ENCODE peak calls at places on chromosomes 5 and 9, in ten cellular contexts. One of them, this sample, is unnamed.

GRCh38 chr5:91162534-91163381 is 220.4 kb downstream of the ARRDC3 start:
- DNase-seq in stimulated activated CD8-positive, alpha-beta memory T cell treated with anti-CD3 and anti-CD28 coated beads, Interleukin-15, amount 100 ng/mL, for 24 hours: peak; percentile 11
- DNase-seq in A549: peak; percentile 62
- DNase-seq in Calu3: peak; percentile 94
- DNase-seq in ascending aorta: peak; percentile 41
- DNase-seq in cardiac septum: peak; percentile 91
- DNase-seq in stimulated activated CD4-positive, alpha-beta T cell treated with anti-CD3 and anti-CD28 coated beads, Interleukin-4, amount 100 ng/mL, for 1 hour: peak; percentile 53
- DNase-seq in astrocyte: peak; percentile 94
- DNase-seq in NCI-H226: peak; percentile 92
- DNase-seq in RPMI8226: peak; percentile 46
- DNase-seq in this sample: peak; percentile 62

GRCh38 chr9:127943746-127944145 is 6.1 kb upstream of the DPM2 start:
- DNase-seq in Calu3: peak; percentile 82
- DNase-seq in NCI-H226: peak; percentile 67
- DNase-seq in cardiac septum: peak; percentile 93
- DNase-seq in astrocyte: no peak
- DNase-seq in stimulated activated CD8-positive, alpha-beta memory T cell treated with anti-CD3 and anti-CD28 coated beads, Interleukin-15, amount 100 ng/mL, for 24 hours: peak; percentile 55
- DNase-seq in RPMI8226: peak; percentile 79
- DNase-seq in ascending aorta: no peak
- DNase-seq in stimulated activated CD4-positive, alpha-beta T cell treated with anti-CD3 and anti-CD28 coated beads, Interleukin-4, amount 100 ng/mL, for 1 hour: peak; percentile 82
- DNase-seq in A549: peak; percentile 79
- DNase-seq in this sample: peak; percentile 73

GRCh38 chr9:23820731-23821399 is 5.2 kb downstream of the ELAVL2 start:
- DNase-seq in NCI-H226: no peak
- DNase-seq in Calu3: no peak
- DNase-seq in ascending aorta: no peak
- DNase-seq in astrocyte: no peak
- DNase-seq in stimulated activated CD4-positive, alpha-beta T cell treated with anti-CD3 and anti-CD28 coated beads, Interleukin-4, amount 100 ng/mL, for 1 hour: no peak
- DNase-seq in A549: no peak
- DNase-seq in cardiac septum: no peak
- DNase-seq in RPMI8226: no peak
- DNase-seq in stimulated activated CD8-positive, alpha-beta memory T cell treated with anti-CD3 and anti-CD28 coated beads, Interleukin-15, amount 100 ng/mL, for 24 hours: no peak
- DNase-seq in this sample: no peak

GRCh38 chr9:37293664-37294524 is 128.6 kb upstream of the GRHPR start:
- DNase-seq in NCI-H226: no peak
- DNase-seq in RPMI8226: no peak
- DNase-seq in astrocyte: no peak
- DNase-seq in Calu3: no peak
- DNase-seq in A549: no peak
- DNase-seq in stimulated activated CD8-positive, alpha-beta memory T cell treated with anti-CD3 and anti-CD28 coated beads, Interleukin-15, amount 100 ng/mL, for 24 hours: no peak
- DNase-seq in ascending aorta: no peak
- DNase-seq in stimulated activated CD4-positive, alpha-beta T cell treated with anti-CD3 and anti-CD28 coated beads, Interleukin-4, amount 100 ng/mL, for 1 hour: no peak
- DNase-seq in cardiac septum: no peak
- DNase-seq in this sample: no peak

GRCh38 chr5:57216714-57217113 is 42.9 kb downstream of the GPBP1 start:
- DNase-seq in ascending aorta: no peak
- DNase-seq in NCI-H226: peak; percentile 71
- DNase-seq in astrocyte: peak; percentile 64
- DNase-seq in cardiac septum: no peak
- DNase-seq in stimulated activated CD8-positive, alpha-beta memory T cell treated with anti-CD3 and anti-CD28 coated beads, Interleukin-15, amount 100 ng/mL, for 24 hours: no peak
- DNase-seq in stimulated activated CD4-positive, alpha-beta T cell treated with anti-CD3 and anti-CD28 coated beads, Interleukin-4, amount 100 ng/mL, for 1 hour: no peak
- DNase-seq in Calu3: no peak
- DNase-seq in RPMI8226: no peak
- DNase-seq in A549: no peak
- DNase-seq in this sample: no peak

GRCh38 chr5:171168177-171168576 is 140.9 kb upstream of the TLX3 start:
- DNase-seq in stimulated activated CD4-positive, alpha-beta T cell treated with anti-CD3 and anti-CD28 coated beads, Interleukin-4, amount 100 ng/mL, for 1 hour: no peak
- DNase-seq in A549: no peak
- DNase-seq in RPMI8226: no peak
- DNase-seq in astrocyte: peak; percentile 2
- DNase-seq in stimulated activated CD8-positive, alpha-beta memory T cell treated with anti-CD3 and anti-CD28 coated beads, Interleukin-15, amount 100 ng/mL, for 24 hours: no peak
- DNase-seq in Calu3: no peak
- DNase-seq in NCI-H226: no peak
- DNase-seq in ascending aorta: no peak
- DNase-seq in cardiac septum: no peak
- DNase-seq in this sample: no peak

GRCh38 chr5:113447651-113448050 is 12.9 kb upstream of the TSSK1B start:
- DNase-seq in Calu3: peak; percentile 45
- DNase-seq in ascending aorta: no peak
- DNase-seq in astrocyte: no peak
- DNase-seq in RPMI8226: peak; percentile 47
- DNase-seq in A549: peak; percentile 19
- DNase-seq in stimulated activated CD4-positive, alpha-beta T cell treated with anti-CD3 and anti-CD28 coated beads, Interleukin-4, amount 100 ng/mL, for 1 hour: no peak
- DNase-seq in NCI-H226: no peak
- DNase-seq in stimulated activated CD8-positive, alpha-beta memory T cell treated with anti-CD3 and anti-CD28 coated beads, Interleukin-15, amount 100 ng/mL, for 24 hours: no peak
- DNase-seq in cardiac septum: no peak
- DNase-seq in this sample: no peak

GRCh38 chr9:36592801-36593583 is 20.3 kb downstream of the MELK start:
- DNase-seq in astrocyte: no peak
- DNase-seq in A549: no peak
- DNase-seq in stimulated activated CD4-positive, alpha-beta T cell treated with anti-CD3 and anti-CD28 coated beads, Interleukin-4, amount 100 ng/mL, for 1 hour: no peak
- DNase-seq in cardiac septum: no peak
- DNase-seq in NCI-H226: no peak
- DNase-seq in RPMI8226: no peak
- DNase-seq in stimulated activated CD8-positive, alpha-beta memory T cell treated with anti-CD3 and anti-CD28 coated beads, Interleukin-15, amount 100 ng/mL, for 24 hours: no peak
- DNase-seq in ascending aorta: no peak
- DNase-seq in Calu3: no peak
- DNase-seq in this sample: no peak

GRCh38 chr5:105828855-105829254 is 1841.9 kb downstream of the EFNA5 start:
- DNase-seq in ascending aorta: no peak
- DNase-seq in astrocyte: no peak
- DNase-seq in stimulated activated CD4-positive, alpha-beta T cell treated with anti-CD3 and anti-CD28 coated beads, Interleukin-4, amount 100 ng/mL, for 1 hour: no peak
- DNase-seq in stimulated activated CD8-positive, alpha-beta memory T cell treated with anti-CD3 and anti-CD28 coated beads, Interleukin-15, amount 100 ng/mL, for 24 hours: no peak
- DNase-seq in Calu3: no peak
- DNase-seq in A549: no peak
- DNase-seq in RPMI8226: no peak
- DNase-seq in NCI-H226: no peak
- DNase-seq in cardiac septum: no peak
- DNase-seq in this sample: no peak

GRCh38 chr5:149320791-149321330 is 24.4 kb upstream of the GRPEL2 start:
- DNase-seq in stimulated activated CD8-positive, alpha-beta memory T cell treated with anti-CD3 and anti-CD28 coated beads, Interleukin-15, amount 100 ng/mL, for 24 hours: no peak
- DNase-seq in NCI-H226: peak; percentile 90
- DNase-seq in Calu3: peak; percentile 93
- DNase-seq in cardiac septum: peak; percentile 90
- DNase-seq in ascending aorta: no peak
- DNase-seq in astrocyte: peak; percentile 91
- DNase-seq in stimulated activated CD4-positive, alpha-beta T cell treated with anti-CD3 and anti-CD28 coated beads, Interleukin-4, amount 100 ng/mL, for 1 hour: no peak
- DNase-seq in RPMI8226: peak; percentile 20
- DNase-seq in A549: peak; percentile 72
- DNase-seq in this sample: no peak